ENCODE peak calls at places on chromosomes 7 and 10, in eight cellular contexts. Q is gastrocnemius medialis, H is lung, T is transverse colon, A is left lung, D is H9, K is upper lobe of right lung, E is WERI-Rb-1. C is an unnamed sample.

GRCh38 chr7:147406521-147407115 is 1183.9 kb upstream of the C7orf33 start:
- DNase-seq in T (no peak), K (no peak), A (no peak), E (no peak), H (no peak), D (no peak), Q (no peak), C (no peak)

GRCh38 chr10:124663228-124663627 is 81.0 kb downstream of the FAM53B start:
- DNase-seq in A (peak; percentile 26), E (no peak), Q (no peak), H (no peak), D (no peak), K (no peak), T (no peak), C (no peak)

GRCh38 chr7:90530263-90530662 is 60.8 kb downstream of the PTTG1IP2 start:
- DNase-seq in Q (no peak), A (no peak), T (no peak), D (no peak), K (no peak), H (no peak), E (no peak), C (no peak)

GRCh38 chr7:24982917-24983316 is 2.9 kb upstream of the OSBPL3 start:
- DNase-seq in D (no peak), A (no peak), K (no peak), T (no peak), H (no peak), Q (no peak), E (peak; percentile 39), C (peak; percentile 60)

GRCh38 chr7:153258686-153259085 is 499.1 kb downstream of the ACTR3B start:
- DNase-seq in D (no peak), T (no peak), A (no peak), E (no peak), H (no peak), K (no peak), Q (no peak), C (no peak)

GRCh38 chr7:47647213-47647985 is 65.5 kb upstream of the TNS3 start:
- DNase-seq in T (no peak), K (no peak), Q (no peak), H (no peak), D (no peak), A (no peak), E (no peak), C (peak; percentile 45)

GRCh38 chr7:32155712-32156111 is 85.5 kb upstream of the PDE1C start:
- DNase-seq in E (no peak), D (no peak), Q (no peak), H (no peak), K (no peak), A (no peak), T (no peak), C (no peak)

GRCh38 chr10:132096223-132096622 is 30.5 kb downstream of the JAKMIP3 start:
- DNase-seq in K (no peak), H (no peak), A (no peak), T (no peak), E (no peak), Q (peak; percentile 48), D (no peak), C (no peak)

GRCh38 chr10:113023017-113023416 is 73.0 kb downstream of the TCF7L2 start:
- DNase-seq in T (no peak), E (no peak), D (no peak), Q (no peak), H (peak; percentile 73), K (peak; percentile 77), A (no peak), C (no peak)

GRCh38 chr7:76507723-76508406 is 2.5 kb upstream of the UPK3B start:
- DNase-seq in H (peak; percentile 42), A (no peak), E (no peak), D (peak; percentile 11), Q (no peak), T (no peak), K (no peak), C (peak; percentile 29)

GRCh38 chr7:528451-528850 is 8.8 kb upstream of the PDGFA start:
- DNase-seq in T (no peak), K (no peak), A (no peak), H (no peak), D (no peak), Q (no peak), E (no peak), C (no peak)

GRCh38 chr7:16644624-16644986 is 949 bp downstream of the ANKMY2 start:
- DNase-seq in T (peak; percentile 75), E (peak; percentile 76), Q (peak; percentile 33), A (peak; percentile 86), K (peak; percentile 84), D (no peak), H (peak; percentile 52), C (peak; percentile 58)

GRCh38 chr10:48604408-48605263 is at the start of gene ARHGAP22:
- DNase-seq in A (peak; percentile 90), E (peak; percentile 62), K (peak; percentile 79), D (peak; percentile 63), T (peak; percentile 29), H (no peak), Q (no peak), C (peak; percentile 81)

GRCh38 chr10:117134084-117135025 is 3.7 kb downstream of the VAX1 start:
- DNase-seq in E (peak; percentile 64), A (no peak), D (peak; percentile 54), K (no peak), Q (no peak), H (no peak), T (no peak), C (peak; percentile 83)

GRCh38 chr10:43420369-43421200 is 11.6 kb upstream of the HNRNPF start:
- DNase-seq in D (peak; percentile 78), E (no peak), Q (peak; percentile 87), K (peak; percentile 95), H (peak; percentile 85), T (peak; percentile 87), A (peak; percentile 96), C (peak; percentile 89)

GRCh38 chr7:143320620-143321019 is 4.7 kb downstream of the CLCN1 start:
- DNase-seq in T (peak; percentile 75), K (no peak), A (no peak), H (no peak), Q (no peak), D (no peak), E (no peak), C (no peak)

GRCh38 chr7:158821173-158822021 is 7.9 kb downstream of the ESYT2 start:
- DNase-seq in H (no peak), E (no peak), K (no peak), A (no peak), D (no peak), Q (no peak), T (no peak), C (peak; percentile 46)

GRCh38 chr10:125692246-125692931 is 9.4 kb upstream of the TEX36 start:
- DNase-seq in H (no peak), T (no peak), K (no peak), A (no peak), Q (no peak), E (no peak), D (no peak), C (no peak)

GRCh38 chr7:154744226-154744860 is 258.6 kb downstream of the PAXIP1 start:
- DNase-seq in H (peak; percentile 35), Q (no peak), K (peak; percentile 73), E (peak; percentile 46), D (peak; percentile 76), A (no peak), T (peak; percentile 42), C (peak; percentile 96)

GRCh38 chr7:133770863-133771492 is 356.2 kb upstream of the LRGUK start:
- DNase-seq in E (no peak), K (no peak), D (no peak), Q (no peak), A (no peak), T (no peak), H (no peak), C (no peak)

GRCh38 chr10:102509387-102509786 is 5.6 kb downstream of the SUFU start:
- DNase-seq in E (no peak), A (no peak), T (no peak), D (no peak), H (no peak), K (no peak), Q (no peak), C (no peak)

GRCh38 chr7:139683137-139683871 is 94.5 kb downstream of the HIPK2 start:
- DNase-seq in A (no peak), E (no peak), Q (no peak), K (no peak), D (no peak), H (no peak), T (peak; percentile 35), C (no peak)

DNA sequence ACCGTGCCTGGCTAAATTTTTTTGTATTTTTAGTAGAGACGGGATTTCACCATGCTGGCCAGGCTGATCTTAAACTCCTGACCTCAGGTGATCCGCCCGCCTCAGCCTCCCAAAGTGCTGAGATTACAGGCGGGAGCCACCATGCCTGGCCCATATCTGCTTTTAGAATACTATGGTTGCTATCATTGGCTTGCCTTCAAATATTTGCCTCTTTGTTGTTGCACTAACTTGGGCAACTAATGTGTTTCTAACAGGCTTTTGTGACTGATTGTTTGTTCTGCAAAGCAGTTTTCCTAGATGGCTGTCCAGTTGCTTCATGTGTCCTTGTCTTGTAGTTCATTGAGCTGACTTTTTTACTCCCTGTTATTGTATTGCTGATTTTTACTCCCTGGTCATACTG is 9.7 kb downstream of the VDAC2 start:
- DNase-seq in E (no peak), A (no peak), D (no peak), K (no peak), T (no peak), Q (no peak), H (no peak), C (no peak)
- H3K27ac ChIP-seq in E (no peak overlapping the region), A (no peak overlapping the region), D (no peak overlapping the region), K (no peak overlapping the region), T (no peak overlapping the region), Q (peak overlapping the region; percentile 40), H (no peak overlapping the region), C (no peak overlapping the region)

DNA sequence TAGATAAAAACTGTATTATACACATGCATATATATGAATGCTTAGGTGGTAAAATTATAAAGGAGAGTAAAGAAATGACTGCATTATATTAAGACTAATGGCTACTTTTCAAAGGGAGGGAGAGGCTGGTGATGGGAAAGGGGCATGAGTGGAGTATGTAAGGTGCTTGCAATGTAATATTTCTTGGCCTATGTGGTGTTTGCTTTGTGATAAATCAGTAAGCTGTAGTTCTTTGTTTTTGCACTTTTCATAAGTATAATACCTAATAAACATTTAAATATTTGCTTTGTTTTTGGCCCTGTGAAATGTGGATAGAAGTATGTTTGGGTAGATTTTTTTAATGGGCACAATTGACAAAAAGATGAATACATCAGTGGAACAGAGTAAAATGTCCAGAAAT is 25.9 kb downstream of the AGBL3 start:
- DNase-seq in T (no peak), D (no peak), A (no peak), Q (no peak), K (no peak), H (no peak), E (no peak), C (no peak)
- H3K27ac ChIP-seq in T (no peak overlapping the region), D (no peak overlapping the region), A (no peak overlapping the region), Q (no peak overlapping the region), K (no peak overlapping the region), H (no peak overlapping the region), E (no peak overlapping the region), C (no peak overlapping the region)

GRCh38 chr10:79195091-79195923 is 126.5 kb downstream of the ZMIZ1 start:
- DNase-seq in H (peak; percentile 87), E (peak; percentile 93), K (peak; percentile 93), D (peak; percentile 91), Q (peak; percentile 77), T (peak; percentile 87), A (peak; percentile 95), C (peak; percentile 96)
- H3K27ac ChIP-seq in H (peak overlapping the region; percentile 77), E (peak overlapping the region; percentile 12), K (peak overlapping the region; percentile 71), D (no peak overlapping the region), Q (peak overlapping the region; percentile 51), T (peak overlapping the region; percentile 80), A (peak overlapping the region; percentile 4), C (peak overlapping the region; percentile 42)

GRCh38 chr10:517872-518475 is 171.5 kb downstream of the DIP2C start:
- DNase-seq in H (no peak), D (no peak), K (peak; percentile 49), Q (no peak), E (no peak), A (peak; percentile 67), T (no peak), C (no peak)
- H3K27ac ChIP-seq in H (no peak overlapping the region), D (no peak overlapping the region), K (no peak overlapping the region), Q (no peak overlapping the region), E (no peak overlapping the region), A (no peak overlapping the region), T (no peak overlapping the region), C (peak overlapping the region; percentile 72)